ENCODE peak calls at places on chromosomes 5 and 9, in six cellular contexts. One of them, this sample, is unnamed.

GRCh38 chr9:120303519-120303918 is 276.4 kb downstream of the CDK5RAP2 start:
- DNase-seq in C1 segment of cervical spinal cord: no peak
- DNase-seq in KBM-7: no peak
- DNase-seq in astrocyte of the cerebellum: no peak
- DNase-seq in H1: no peak
- DNase-seq in lower lobe of right lung: no peak
- DNase-seq in this sample: no peak

GRCh38 chr5:165272471-165272870 is 1767.1 kb downstream of the MAT2B start:
- DNase-seq in lower lobe of right lung: no peak
- DNase-seq in astrocyte of the cerebellum: no peak
- DNase-seq in H1: no peak
- DNase-seq in C1 segment of cervical spinal cord: no peak
- DNase-seq in KBM-7: no peak
- DNase-seq in this sample: no peak

GRCh38 chr9:79980440-79980839 is 408.7 kb downstream of the TLE4 start:
- DNase-seq in astrocyte of the cerebellum: no peak
- DNase-seq in C1 segment of cervical spinal cord: no peak
- DNase-seq in H1: no peak
- DNase-seq in KBM-7: no peak
- DNase-seq in lower lobe of right lung: no peak
- DNase-seq in this sample: no peak

GRCh38 chr9:128719919-128720605 is 3.9 kb downstream of the ZDHHC12 start:
- DNase-seq in KBM-7: no peak
- DNase-seq in C1 segment of cervical spinal cord: no peak
- DNase-seq in astrocyte of the cerebellum: no peak
- DNase-seq in lower lobe of right lung: no peak
- DNase-seq in H1: no peak
- DNase-seq in this sample: no peak

GRCh38 chr5:156594406-156594805 is 255.7 kb upstream of the PPP1R2B start:
- DNase-seq in KBM-7: no peak
- DNase-seq in H1: no peak
- DNase-seq in astrocyte of the cerebellum: no peak
- DNase-seq in C1 segment of cervical spinal cord: no peak
- DNase-seq in lower lobe of right lung: no peak
- DNase-seq in this sample: no peak

GRCh38 chr5:57037355-57037754 is 85.4 kb upstream of the MIER3 start:
- DNase-seq in astrocyte of the cerebellum: no peak
- DNase-seq in KBM-7: peak
- DNase-seq in H1: peak
- DNase-seq in lower lobe of right lung: no peak
- DNase-seq in C1 segment of cervical spinal cord: no peak
- DNase-seq in this sample: peak

GRCh38 chr5:139817362-139817761 is 21.8 kb downstream of the PSD2 start:
- DNase-seq in astrocyte of the cerebellum: no peak
- DNase-seq in lower lobe of right lung: no peak
- DNase-seq in H1: no peak
- DNase-seq in C1 segment of cervical spinal cord: no peak
- DNase-seq in KBM-7: no peak
- DNase-seq in this sample: no peak

GRCh38 chr5:78984020-78984610 is 995 bp downstream of the ARSB start:
- DNase-seq in H1: no peak
- DNase-seq in astrocyte of the cerebellum: no peak
- DNase-seq in C1 segment of cervical spinal cord: no peak
- DNase-seq in KBM-7: no peak
- DNase-seq in lower lobe of right lung: no peak
- DNase-seq in this sample: no peak

GRCh38 chr9:23801523-23801922 is 24.5 kb downstream of the ELAVL2 start:
- DNase-seq in C1 segment of cervical spinal cord: no peak
- DNase-seq in lower lobe of right lung: no peak
- DNase-seq in H1: no peak
- DNase-seq in astrocyte of the cerebellum: no peak
- DNase-seq in KBM-7: no peak
- DNase-seq in this sample: no peak

This sample was measured in iPS DF 6.9.